ENCODE peak calls at places on chromosome X, in nine cellular contexts. G is left ventricle myocardium inferior; N is AML-193; H is endothelial cell; U is smooth muscle cell of the brain vasculature; Z is NCI-H1436; M is SK-N-SH; X is foreskin keratinocyte; J is stimulated activated CD4-positive, alpha-beta T cell treated with anti-CD3 and anti-CD28 coated beads, TNF-alpha, amount 100 ng/mL, for 4 hours. Q is an unnamed sample.

GRCh38 chrX:24646745-24647182 is 383 bp downstream of the PCYT1B start:
- DNase-seq in J (no peak), H (no peak), U (no peak), G (no peak), X (peak), Z (no peak), M (peak), N (no peak), Q (no peak)

GRCh38 chrX:149074429-149074828 is 430.7 kb downstream of the IDS start:
- DNase-seq in M (no peak), Z (no peak), N (peak), U (peak), X (no peak), H (no peak), G (peak), J (no peak), Q (no peak)

GRCh38 chrX:66815227-66815626 is 176.3 kb upstream of the EDA2R start:
- DNase-seq in H (no peak), X (no peak), Z (no peak), J (no peak), G (no peak), N (no peak), U (no peak), M (no peak), Q (no peak)

GRCh38 chrX:39965051-39965573 is 132.6 kb downstream of the BCOR start:
- DNase-seq in X (no peak), H (no peak), U (no peak), N (no peak), J (no peak), G (no peak), Z (no peak), M (no peak), Q (no peak)

GRCh38 chrX:32948130-32948529 is 263.2 kb downstream of the DMD start:
- DNase-seq in M (no peak), Z (no peak), J (no peak), H (no peak), G (no peak), X (no peak), U (no peak), N (no peak), Q (no peak)

GRCh38 chrX:36908801-36909403 is 99.3 kb upstream of the FAM47C start:
- DNase-seq in G (no peak), M (peak), Z (no peak), X (no peak), N (peak), H (no peak), J (no peak), U (no peak), Q (no peak)

GRCh38 chrX:134181261-134181660 is 55.7 kb upstream of the CCDC160 start:
- DNase-seq in U (no peak), J (no peak), X (no peak), N (no peak), M (no peak), H (no peak), Z (no peak), G (no peak), Q (no peak)

GRCh38 chrX:51332188-51332942 is at the start of gene NUDT10:
- DNase-seq in J (peak), M (peak), H (peak), X (no peak), N (no peak), U (no peak), G (peak), Z (no peak), Q (no peak)

GRCh38 chrX:154732421-154733071 is 18.3 kb downstream of the GAB3 start:
- DNase-seq in U (no peak), H (no peak), M (no peak), G (no peak), N (no peak), Z (no peak), X (no peak), J (no peak), Q (no peak)

Q was measured in Calu3.